ENCODE peak calls at places on chromosomes 6 and 20, in seven cellular contexts. One of them, this sample, is unnamed.

GRCh38 chr20:32772046-32772445 is 9.9 kb downstream of the DNMT3B start:
- DNase-seq in dermis blood vessel endothelial cell: no peak
- DNase-seq in activated T-cell treated with anti-CD3 and anti-CD28 coated beads, Interleukin-2, amount 50 U/mL, for 48 hours: no peak
- DNase-seq in activated gamma-delta T cell treated with anti-CD3 and anti-CD28 coated beads, Interleukin-2, amount 50 U/mL, for 16 hours: no peak
- DNase-seq in cardiac fibroblast: no peak
- DNase-seq in NAMALWA: no peak
- DNase-seq in HS-5: no peak
- DNase-seq in this sample: no peak

GRCh38 chr6:2109796-2110195 is 135.6 kb downstream of the GMDS start:
- DNase-seq in dermis blood vessel endothelial cell: no peak
- DNase-seq in activated T-cell treated with anti-CD3 and anti-CD28 coated beads, Interleukin-2, amount 50 U/mL, for 48 hours: no peak
- DNase-seq in activated gamma-delta T cell treated with anti-CD3 and anti-CD28 coated beads, Interleukin-2, amount 50 U/mL, for 16 hours: no peak
- DNase-seq in cardiac fibroblast: no peak
- DNase-seq in NAMALWA: no peak
- DNase-seq in HS-5: no peak
- DNase-seq in this sample: no peak

GRCh38 chr6:5763871-5764270 is 242.9 kb downstream of the NRN1 start:
- DNase-seq in dermis blood vessel endothelial cell: no peak
- DNase-seq in activated T-cell treated with anti-CD3 and anti-CD28 coated beads, Interleukin-2, amount 50 U/mL, for 48 hours: no peak
- DNase-seq in activated gamma-delta T cell treated with anti-CD3 and anti-CD28 coated beads, Interleukin-2, amount 50 U/mL, for 16 hours: no peak
- DNase-seq in cardiac fibroblast: no peak
- DNase-seq in NAMALWA: peak
- DNase-seq in HS-5: no peak
- DNase-seq in this sample: no peak

GRCh38 chr6:151731313-151731712 is 76.2 kb upstream of the ESR1 start:
- DNase-seq in dermis blood vessel endothelial cell: no peak
- DNase-seq in activated T-cell treated with anti-CD3 and anti-CD28 coated beads, Interleukin-2, amount 50 U/mL, for 48 hours: no peak
- DNase-seq in activated gamma-delta T cell treated with anti-CD3 and anti-CD28 coated beads, Interleukin-2, amount 50 U/mL, for 16 hours: no peak
- DNase-seq in cardiac fibroblast: no peak
- DNase-seq in NAMALWA: no peak
- DNase-seq in HS-5: no peak
- DNase-seq in this sample: no peak

GRCh38 chr6:17469006-17469972 is 75.9 kb downstream of the CAP2 start:
- DNase-seq in dermis blood vessel endothelial cell: peak
- DNase-seq in activated T-cell treated with anti-CD3 and anti-CD28 coated beads, Interleukin-2, amount 50 U/mL, for 48 hours: no peak
- DNase-seq in activated gamma-delta T cell treated with anti-CD3 and anti-CD28 coated beads, Interleukin-2, amount 50 U/mL, for 16 hours: no peak
- DNase-seq in cardiac fibroblast: peak
- DNase-seq in NAMALWA: peak
- DNase-seq in HS-5: no peak
- DNase-seq in this sample: peak

GRCh38 chr6:138752017-138752416 is 21.6 kb upstream of the CCDC28A start:
- DNase-seq in dermis blood vessel endothelial cell: no peak
- DNase-seq in activated T-cell treated with anti-CD3 and anti-CD28 coated beads, Interleukin-2, amount 50 U/mL, for 48 hours: no peak
- DNase-seq in activated gamma-delta T cell treated with anti-CD3 and anti-CD28 coated beads, Interleukin-2, amount 50 U/mL, for 16 hours: no peak
- DNase-seq in cardiac fibroblast: no peak
- DNase-seq in NAMALWA: no peak
- DNase-seq in HS-5: no peak
- DNase-seq in this sample: no peak

GRCh38 chr6:25068866-25069265 is 133.1 kb upstream of the RIPOR2 start:
- DNase-seq in dermis blood vessel endothelial cell: no peak
- DNase-seq in activated T-cell treated with anti-CD3 and anti-CD28 coated beads, Interleukin-2, amount 50 U/mL, for 48 hours: no peak
- DNase-seq in activated gamma-delta T cell treated with anti-CD3 and anti-CD28 coated beads, Interleukin-2, amount 50 U/mL, for 16 hours: no peak
- DNase-seq in cardiac fibroblast: no peak
- DNase-seq in NAMALWA: no peak
- DNase-seq in HS-5: no peak
- DNase-seq in this sample: peak

GRCh38 chr6:13762648-13763441 is 51.2 kb upstream of the RANBP9 start:
- DNase-seq in dermis blood vessel endothelial cell: no peak
- DNase-seq in activated T-cell treated with anti-CD3 and anti-CD28 coated beads, Interleukin-2, amount 50 U/mL, for 48 hours: peak
- DNase-seq in activated gamma-delta T cell treated with anti-CD3 and anti-CD28 coated beads, Interleukin-2, amount 50 U/mL, for 16 hours: no peak
- DNase-seq in cardiac fibroblast: peak
- DNase-seq in NAMALWA: peak
- DNase-seq in HS-5: no peak
- DNase-seq in this sample: peak

GRCh38 chr6:118917550-118918321 is 17.2 kb downstream of the MCM9 start:
- DNase-seq in dermis blood vessel endothelial cell: no peak
- DNase-seq in activated T-cell treated with anti-CD3 and anti-CD28 coated beads, Interleukin-2, amount 50 U/mL, for 48 hours: no peak
- DNase-seq in activated gamma-delta T cell treated with anti-CD3 and anti-CD28 coated beads, Interleukin-2, amount 50 U/mL, for 16 hours: no peak
- DNase-seq in cardiac fibroblast: no peak
- DNase-seq in NAMALWA: no peak
- DNase-seq in HS-5: no peak
- DNase-seq in this sample: no peak

GRCh38 chr6:12009904-12010634 is 2.0 kb upstream of the HIVEP1 start:
- DNase-seq in dermis blood vessel endothelial cell: peak
- DNase-seq in activated T-cell treated with anti-CD3 and anti-CD28 coated beads, Interleukin-2, amount 50 U/mL, for 48 hours: no peak
- DNase-seq in activated gamma-delta T cell treated with anti-CD3 and anti-CD28 coated beads, Interleukin-2, amount 50 U/mL, for 16 hours: no peak
- DNase-seq in cardiac fibroblast: peak
- DNase-seq in NAMALWA: peak
- DNase-seq in HS-5: no peak
- DNase-seq in this sample: peak

GRCh38 chr6:52000064-52000463 is 87.3 kb downstream of the PKHD1 start:
- DNase-seq in dermis blood vessel endothelial cell: no peak
- DNase-seq in activated T-cell treated with anti-CD3 and anti-CD28 coated beads, Interleukin-2, amount 50 U/mL, for 48 hours: no peak
- DNase-seq in activated gamma-delta T cell treated with anti-CD3 and anti-CD28 coated beads, Interleukin-2, amount 50 U/mL, for 16 hours: no peak
- DNase-seq in cardiac fibroblast: no peak
- DNase-seq in NAMALWA: no peak
- DNase-seq in HS-5: no peak
- DNase-seq in this sample: no peak

GRCh38 chr6:159193923-159194322 is 24.7 kb downstream of the FNDC1 start:
- DNase-seq in dermis blood vessel endothelial cell: no peak
- DNase-seq in activated T-cell treated with anti-CD3 and anti-CD28 coated beads, Interleukin-2, amount 50 U/mL, for 48 hours: no peak
- DNase-seq in activated gamma-delta T cell treated with anti-CD3 and anti-CD28 coated beads, Interleukin-2, amount 50 U/mL, for 16 hours: no peak
- DNase-seq in cardiac fibroblast: peak
- DNase-seq in NAMALWA: no peak
- DNase-seq in HS-5: no peak
- DNase-seq in this sample: no peak

GRCh38 chr20:47453167-47453782 is 48.4 kb upstream of the NCOA3 start:
- DNase-seq in dermis blood vessel endothelial cell: peak
- DNase-seq in activated T-cell treated with anti-CD3 and anti-CD28 coated beads, Interleukin-2, amount 50 U/mL, for 48 hours: peak
- DNase-seq in activated gamma-delta T cell treated with anti-CD3 and anti-CD28 coated beads, Interleukin-2, amount 50 U/mL, for 16 hours: no peak
- DNase-seq in cardiac fibroblast: peak
- DNase-seq in NAMALWA: no peak
- DNase-seq in HS-5: peak
- DNase-seq in this sample: peak

GRCh38 chr20:53003420-53003819 is 31.3 kb downstream of the TSHZ2 start:
- DNase-seq in dermis blood vessel endothelial cell: no peak
- DNase-seq in activated T-cell treated with anti-CD3 and anti-CD28 coated beads, Interleukin-2, amount 50 U/mL, for 48 hours: no peak
- DNase-seq in activated gamma-delta T cell treated with anti-CD3 and anti-CD28 coated beads, Interleukin-2, amount 50 U/mL, for 16 hours: no peak
- DNase-seq in cardiac fibroblast: no peak
- DNase-seq in NAMALWA: no peak
- DNase-seq in HS-5: no peak
- DNase-seq in this sample: peak

GRCh38 chr6:107214655-107215054 is 99.3 kb upstream of the BEND3 start:
- DNase-seq in dermis blood vessel endothelial cell: no peak
- DNase-seq in activated T-cell treated with anti-CD3 and anti-CD28 coated beads, Interleukin-2, amount 50 U/mL, for 48 hours: no peak
- DNase-seq in activated gamma-delta T cell treated with anti-CD3 and anti-CD28 coated beads, Interleukin-2, amount 50 U/mL, for 16 hours: no peak
- DNase-seq in cardiac fibroblast: no peak
- DNase-seq in NAMALWA: no peak
- DNase-seq in HS-5: no peak
- DNase-seq in this sample: no peak

GRCh38 chr6:128438311-128438916 is 82.0 kb downstream of the PTPRK start:
- DNase-seq in dermis blood vessel endothelial cell: peak
- DNase-seq in activated T-cell treated with anti-CD3 and anti-CD28 coated beads, Interleukin-2, amount 50 U/mL, for 48 hours: no peak
- DNase-seq in activated gamma-delta T cell treated with anti-CD3 and anti-CD28 coated beads, Interleukin-2, amount 50 U/mL, for 16 hours: no peak
- DNase-seq in cardiac fibroblast: peak
- DNase-seq in NAMALWA: no peak
- DNase-seq in HS-5: no peak
- DNase-seq in this sample: no peak

GRCh38 chr6:134173007-134173690 is 120.7 kb upstream of the SLC2A12 start:
- DNase-seq in dermis blood vessel endothelial cell: peak
- DNase-seq in activated T-cell treated with anti-CD3 and anti-CD28 coated beads, Interleukin-2, amount 50 U/mL, for 48 hours: no peak
- DNase-seq in activated gamma-delta T cell treated with anti-CD3 and anti-CD28 coated beads, Interleukin-2, amount 50 U/mL, for 16 hours: no peak
- DNase-seq in cardiac fibroblast: peak
- DNase-seq in NAMALWA: no peak
- DNase-seq in HS-5: no peak
- DNase-seq in this sample: peak

GRCh38 chr20:35276408-35276807 is 1.5 kb downstream of the MMP24OS start:
- DNase-seq in dermis blood vessel endothelial cell: no peak
- DNase-seq in activated T-cell treated with anti-CD3 and anti-CD28 coated beads, Interleukin-2, amount 50 U/mL, for 48 hours: no peak
- DNase-seq in activated gamma-delta T cell treated with anti-CD3 and anti-CD28 coated beads, Interleukin-2, amount 50 U/mL, for 16 hours: no peak
- DNase-seq in cardiac fibroblast: no peak
- DNase-seq in NAMALWA: no peak
- DNase-seq in HS-5: no peak
- DNase-seq in this sample: no peak

GRCh38 chr6:100343678-100344077 is 121.0 kb downstream of the SIM1 start:
- DNase-seq in dermis blood vessel endothelial cell: peak
- DNase-seq in activated T-cell treated with anti-CD3 and anti-CD28 coated beads, Interleukin-2, amount 50 U/mL, for 48 hours: no peak
- DNase-seq in activated gamma-delta T cell treated with anti-CD3 and anti-CD28 coated beads, Interleukin-2, amount 50 U/mL, for 16 hours: no peak
- DNase-seq in cardiac fibroblast: peak
- DNase-seq in NAMALWA: no peak
- DNase-seq in HS-5: no peak
- DNase-seq in this sample: peak

GRCh38 chr6:17233531-17233930 is 47.6 kb upstream of the RBM24 start:
- DNase-seq in dermis blood vessel endothelial cell: no peak
- DNase-seq in activated T-cell treated with anti-CD3 and anti-CD28 coated beads, Interleukin-2, amount 50 U/mL, for 48 hours: no peak
- DNase-seq in activated gamma-delta T cell treated with anti-CD3 and anti-CD28 coated beads, Interleukin-2, amount 50 U/mL, for 16 hours: no peak
- DNase-seq in cardiac fibroblast: peak
- DNase-seq in NAMALWA: no peak
- DNase-seq in HS-5: no peak
- DNase-seq in this sample: no peak

GRCh38 chr6:31356216-31356945 is 598 bp downstream of the HLA-B start:
- DNase-seq in dermis blood vessel endothelial cell: peak
- DNase-seq in activated T-cell treated with anti-CD3 and anti-CD28 coated beads, Interleukin-2, amount 50 U/mL, for 48 hours: peak
- DNase-seq in activated gamma-delta T cell treated with anti-CD3 and anti-CD28 coated beads, Interleukin-2, amount 50 U/mL, for 16 hours: peak
- DNase-seq in cardiac fibroblast: peak
- DNase-seq in NAMALWA: peak
- DNase-seq in HS-5: no peak
- DNase-seq in this sample: peak

GRCh38 chr6:27866370-27867050 is 45.7 kb downstream of the OR2B2 start:
- DNase-seq in dermis blood vessel endothelial cell: peak
- DNase-seq in activated T-cell treated with anti-CD3 and anti-CD28 coated beads, Interleukin-2, amount 50 U/mL, for 48 hours: peak
- DNase-seq in activated gamma-delta T cell treated with anti-CD3 and anti-CD28 coated beads, Interleukin-2, amount 50 U/mL, for 16 hours: peak
- DNase-seq in cardiac fibroblast: peak
- DNase-seq in NAMALWA: peak
- DNase-seq in HS-5: peak
- DNase-seq in this sample: peak

GRCh38 chr6:169939554-169940164 is 188.2 kb downstream of the ERMARD start:
- DNase-seq in dermis blood vessel endothelial cell: no peak
- DNase-seq in activated T-cell treated with anti-CD3 and anti-CD28 coated beads, Interleukin-2, amount 50 U/mL, for 48 hours: no peak
- DNase-seq in activated gamma-delta T cell treated with anti-CD3 and anti-CD28 coated beads, Interleukin-2, amount 50 U/mL, for 16 hours: no peak
- DNase-seq in cardiac fibroblast: no peak
- DNase-seq in NAMALWA: no peak
- DNase-seq in HS-5: no peak
- DNase-seq in this sample: no peak

GRCh38 chr6:149203509-149203908 is 114.0 kb upstream of the TAB2 start:
- DNase-seq in dermis blood vessel endothelial cell: no peak
- DNase-seq in activated T-cell treated with anti-CD3 and anti-CD28 coated beads, Interleukin-2, amount 50 U/mL, for 48 hours: no peak
- DNase-seq in activated gamma-delta T cell treated with anti-CD3 and anti-CD28 coated beads, Interleukin-2, amount 50 U/mL, for 16 hours: no peak
- DNase-seq in cardiac fibroblast: no peak
- DNase-seq in NAMALWA: no peak
- DNase-seq in HS-5: no peak
- DNase-seq in this sample: no peak

GRCh38 chr6:44650495-44650894 is 263.0 kb downstream of the CDC5L start:
- DNase-seq in dermis blood vessel endothelial cell: no peak
- DNase-seq in activated T-cell treated with anti-CD3 and anti-CD28 coated beads, Interleukin-2, amount 50 U/mL, for 48 hours: no peak
- DNase-seq in activated gamma-delta T cell treated with anti-CD3 and anti-CD28 coated beads, Interleukin-2, amount 50 U/mL, for 16 hours: no peak
- DNase-seq in cardiac fibroblast: no peak
- DNase-seq in NAMALWA: no peak
- DNase-seq in HS-5: no peak
- DNase-seq in this sample: no peak

GRCh38 chr6:84615113-84615850 is 149.1 kb downstream of the TBX18 start:
- DNase-seq in dermis blood vessel endothelial cell: no peak
- DNase-seq in activated T-cell treated with anti-CD3 and anti-CD28 coated beads, Interleukin-2, amount 50 U/mL, for 48 hours: no peak
- DNase-seq in activated gamma-delta T cell treated with anti-CD3 and anti-CD28 coated beads, Interleukin-2, amount 50 U/mL, for 16 hours: no peak
- DNase-seq in cardiac fibroblast: no peak
- DNase-seq in NAMALWA: no peak
- DNase-seq in HS-5: no peak
- DNase-seq in this sample: no peak

GRCh38 chr6:68635706-68636513 is 828 bp downstream of the ADGRB3 start:
- DNase-seq in dermis blood vessel endothelial cell: peak
- DNase-seq in activated T-cell treated with anti-CD3 and anti-CD28 coated beads, Interleukin-2, amount 50 U/mL, for 48 hours: peak
- DNase-seq in activated gamma-delta T cell treated with anti-CD3 and anti-CD28 coated beads, Interleukin-2, amount 50 U/mL, for 16 hours: no peak
- DNase-seq in cardiac fibroblast: peak
- DNase-seq in NAMALWA: no peak
- DNase-seq in HS-5: no peak
- DNase-seq in this sample: peak

GRCh38 chr6:98783578-98783977 is 50.8 kb upstream of the POU3F2 start:
- DNase-seq in dermis blood vessel endothelial cell: no peak
- DNase-seq in activated T-cell treated with anti-CD3 and anti-CD28 coated beads, Interleukin-2, amount 50 U/mL, for 48 hours: no peak
- DNase-seq in activated gamma-delta T cell treated with anti-CD3 and anti-CD28 coated beads, Interleukin-2, amount 50 U/mL, for 16 hours: no peak
- DNase-seq in cardiac fibroblast: no peak
- DNase-seq in NAMALWA: no peak
- DNase-seq in HS-5: no peak
- DNase-seq in this sample: no peak

GRCh38 chr6:107941199-107941598 is 16.8 kb downstream of the SEC63 start:
- DNase-seq in dermis blood vessel endothelial cell: no peak
- DNase-seq in activated T-cell treated with anti-CD3 and anti-CD28 coated beads, Interleukin-2, amount 50 U/mL, for 48 hours: no peak
- DNase-seq in activated gamma-delta T cell treated with anti-CD3 and anti-CD28 coated beads, Interleukin-2, amount 50 U/mL, for 16 hours: no peak
- DNase-seq in cardiac fibroblast: no peak
- DNase-seq in NAMALWA: no peak
- DNase-seq in HS-5: no peak
- DNase-seq in this sample: no peak

GRCh38 chr6:116385462-116385807 is 14.7 kb downstream of the DSE start:
- DNase-seq in dermis blood vessel endothelial cell: no peak
- DNase-seq in activated T-cell treated with anti-CD3 and anti-CD28 coated beads, Interleukin-2, amount 50 U/mL, for 48 hours: no peak
- DNase-seq in activated gamma-delta T cell treated with anti-CD3 and anti-CD28 coated beads, Interleukin-2, amount 50 U/mL, for 16 hours: no peak
- DNase-seq in cardiac fibroblast: peak
- DNase-seq in NAMALWA: no peak
- DNase-seq in HS-5: peak
- DNase-seq in this sample: peak

GRCh38 chr6:5478380-5478779 is 217.1 kb downstream of the FARS2 start:
- DNase-seq in dermis blood vessel endothelial cell: no peak
- DNase-seq in activated T-cell treated with anti-CD3 and anti-CD28 coated beads, Interleukin-2, amount 50 U/mL, for 48 hours: no peak
- DNase-seq in activated gamma-delta T cell treated with anti-CD3 and anti-CD28 coated beads, Interleukin-2, amount 50 U/mL, for 16 hours: no peak
- DNase-seq in cardiac fibroblast: no peak
- DNase-seq in NAMALWA: no peak
- DNase-seq in HS-5: no peak
- DNase-seq in this sample: no peak

GRCh38 chr6:163806761-163807499 is 392.4 kb downstream of the QKI start:
- DNase-seq in dermis blood vessel endothelial cell: no peak
- DNase-seq in activated T-cell treated with anti-CD3 and anti-CD28 coated beads, Interleukin-2, amount 50 U/mL, for 48 hours: no peak
- DNase-seq in activated gamma-delta T cell treated with anti-CD3 and anti-CD28 coated beads, Interleukin-2, amount 50 U/mL, for 16 hours: no peak
- DNase-seq in cardiac fibroblast: no peak
- DNase-seq in NAMALWA: no peak
- DNase-seq in HS-5: no peak
- DNase-seq in this sample: peak

GRCh38 chr6:110020888-110021287 is 42.8 kb downstream of the GPR6 start:
- DNase-seq in dermis blood vessel endothelial cell: peak
- DNase-seq in activated T-cell treated with anti-CD3 and anti-CD28 coated beads, Interleukin-2, amount 50 U/mL, for 48 hours: no peak
- DNase-seq in activated gamma-delta T cell treated with anti-CD3 and anti-CD28 coated beads, Interleukin-2, amount 50 U/mL, for 16 hours: no peak
- DNase-seq in cardiac fibroblast: no peak
- DNase-seq in NAMALWA: no peak
- DNase-seq in HS-5: no peak
- DNase-seq in this sample: no peak

GRCh38 chr20:63072231-63072791 is 65.5 kb upstream of the BHLHE23 start:
- DNase-seq in dermis blood vessel endothelial cell: no peak
- DNase-seq in activated T-cell treated with anti-CD3 and anti-CD28 coated beads, Interleukin-2, amount 50 U/mL, for 48 hours: no peak
- DNase-seq in activated gamma-delta T cell treated with anti-CD3 and anti-CD28 coated beads, Interleukin-2, amount 50 U/mL, for 16 hours: no peak
- DNase-seq in cardiac fibroblast: no peak
- DNase-seq in NAMALWA: no peak
- DNase-seq in HS-5: no peak
- DNase-seq in this sample: no peak